ENCODE peak calls at places on chromosome 10, in six cellular contexts. One of them, this sample, is unnamed.

GRCh38 chr10:52740913-52741675 is 31.5 kb downstream of the MBL2 start:
- DNase-seq in IMR-90: peak
- DNase-seq in H9: peak
- DNase-seq in trophoblast cell: peak
- DNase-seq in mesenchymal stem cell: peak
- DNase-seq in H1: peak
- DNase-seq in this sample: peak

GRCh38 chr10:132384618-132385510 is 12.1 kb upstream of the PWWP2B start:
- DNase-seq in mesenchymal stem cell: no peak
- DNase-seq in H9: no peak
- DNase-seq in H1: no peak
- DNase-seq in trophoblast cell: no peak
- DNase-seq in IMR-90: no peak
- DNase-seq in this sample: no peak

GRCh38 chr10:130242483-130242882 is 106.3 kb downstream of the GLRX3 start:
- DNase-seq in IMR-90: no peak
- DNase-seq in H1: no peak
- DNase-seq in trophoblast cell: no peak
- DNase-seq in mesenchymal stem cell: no peak
- DNase-seq in H9: no peak
- DNase-seq in this sample: no peak

GRCh38 chr10:79056736-79057391 is 11.9 kb upstream of the ZMIZ1 start:
- DNase-seq in mesenchymal stem cell: no peak
- DNase-seq in trophoblast cell: no peak
- DNase-seq in H1: no peak
- DNase-seq in H9: no peak
- DNase-seq in IMR-90: no peak
- DNase-seq in this sample: no peak

GRCh38 chr10:17652585-17652984 is 8.6 kb downstream of the STAM start:
- DNase-seq in IMR-90: peak
- DNase-seq in H9: no peak
- DNase-seq in mesenchymal stem cell: no peak
- DNase-seq in H1: no peak
- DNase-seq in trophoblast cell: no peak
- DNase-seq in this sample: no peak

GRCh38 chr10:88113232-88113631 is 249.8 kb downstream of the PTEN start:
- DNase-seq in trophoblast cell: no peak
- DNase-seq in H9: no peak
- DNase-seq in mesenchymal stem cell: no peak
- DNase-seq in IMR-90: no peak
- DNase-seq in H1: no peak
- DNase-seq in this sample: no peak

GRCh38 chr10:27558612-27559020 is 54.5 kb downstream of the RAB18 start:
- DNase-seq in IMR-90: peak
- DNase-seq in H9: peak
- DNase-seq in trophoblast cell: peak
- DNase-seq in H1: peak
- DNase-seq in mesenchymal stem cell: peak
- DNase-seq in this sample: peak

GRCh38 chr10:97025613-97026242 is 160.0 kb downstream of the SLIT1 start:
- DNase-seq in H1: peak
- DNase-seq in IMR-90: peak
- DNase-seq in mesenchymal stem cell: peak
- DNase-seq in H9: peak
- DNase-seq in trophoblast cell: peak
- DNase-seq in this sample: peak

GRCh38 chr10:122561792-122562191 is 1.2 kb downstream of the DMBT1 start:
- DNase-seq in trophoblast cell: no peak
- DNase-seq in H9: no peak
- DNase-seq in IMR-90: no peak
- DNase-seq in mesenchymal stem cell: no peak
- DNase-seq in H1: no peak
- DNase-seq in this sample: no peak

GRCh38 chr10:79026341-79026761 is 42.4 kb upstream of the ZMIZ1 start:
- DNase-seq in IMR-90: no peak
- DNase-seq in H1: no peak
- DNase-seq in mesenchymal stem cell: no peak
- DNase-seq in trophoblast cell: no peak
- DNase-seq in H9: no peak
- DNase-seq in this sample: no peak

GRCh38 chr10:113007343-113007771 is 57.3 kb downstream of the TCF7L2 start:
- DNase-seq in IMR-90: no peak
- DNase-seq in trophoblast cell: peak
- DNase-seq in H1: no peak
- DNase-seq in H9: no peak
- DNase-seq in mesenchymal stem cell: no peak
- DNase-seq in this sample: no peak

GRCh38 chr10:81866753-81867152 is 8.2 kb upstream of the NRG3 start:
- DNase-seq in trophoblast cell: no peak
- DNase-seq in IMR-90: no peak
- DNase-seq in mesenchymal stem cell: peak
- DNase-seq in H1: no peak
- DNase-seq in H9: no peak
- DNase-seq in this sample: no peak

GRCh38 chr10:46294641-46295230 is 7.9 kb downstream of the ANTXRL start:
- DNase-seq in IMR-90: no peak
- DNase-seq in trophoblast cell: no peak
- DNase-seq in H1: no peak
- DNase-seq in H9: peak
- DNase-seq in mesenchymal stem cell: no peak
- DNase-seq in this sample: no peak

GRCh38 chr10:30759423-30759822 is 129.9 kb upstream of the LYZL2 start:
- DNase-seq in H9: no peak
- DNase-seq in IMR-90: peak
- DNase-seq in H1: no peak
- DNase-seq in trophoblast cell: no peak
- DNase-seq in mesenchymal stem cell: peak
- DNase-seq in this sample: no peak

GRCh38 chr10:17290226-17290625 is 62.2 kb downstream of the VIM start:
- DNase-seq in IMR-90: peak
- DNase-seq in H1: no peak
- DNase-seq in trophoblast cell: peak
- DNase-seq in H9: no peak
- DNase-seq in mesenchymal stem cell: no peak
- DNase-seq in this sample: no peak

GRCh38 chr10:76281704-76282103 is 850.3 kb downstream of the LRMDA start:
- DNase-seq in H9: no peak
- DNase-seq in mesenchymal stem cell: no peak
- DNase-seq in IMR-90: no peak
- DNase-seq in trophoblast cell: no peak
- DNase-seq in H1: no peak
- DNase-seq in this sample: no peak

GRCh38 chr10:27252267-27253000 is 11.8 kb upstream of the ACBD5 start:
- DNase-seq in H9: peak
- DNase-seq in trophoblast cell: peak
- DNase-seq in H1: peak
- DNase-seq in mesenchymal stem cell: peak
- DNase-seq in IMR-90: peak
- DNase-seq in this sample: no peak

GRCh38 chr10:30686706-30687105 is 57.2 kb upstream of the LYZL2 start:
- DNase-seq in mesenchymal stem cell: no peak
- DNase-seq in H1: no peak
- DNase-seq in IMR-90: no peak
- DNase-seq in H9: no peak
- DNase-seq in trophoblast cell: no peak
- DNase-seq in this sample: no peak

GRCh38 chr10:75400769-75401568 is 595 bp downstream of the ZNF503 start:
- DNase-seq in mesenchymal stem cell: peak
- DNase-seq in IMR-90: peak
- DNase-seq in trophoblast cell: no peak
- DNase-seq in H9: peak
- DNase-seq in H1: peak
- DNase-seq in this sample: peak

GRCh38 chr10:118957966-118958365 is 71.5 kb upstream of the NANOS1 start:
- DNase-seq in H9: peak
- DNase-seq in H1: peak
- DNase-seq in IMR-90: no peak
- DNase-seq in mesenchymal stem cell: no peak
- DNase-seq in trophoblast cell: no peak
- DNase-seq in this sample: no peak

GRCh38 chr10:48523212-48523819 is 81.6 kb downstream of the ARHGAP22 start:
- DNase-seq in trophoblast cell: peak
- DNase-seq in H1: no peak
- DNase-seq in mesenchymal stem cell: peak
- DNase-seq in IMR-90: peak
- DNase-seq in H9: peak
- DNase-seq in this sample: peak

GRCh38 chr10:90421874-90422273 is 436.0 kb downstream of the HTR7 start:
- DNase-seq in H9: no peak
- DNase-seq in H1: no peak
- DNase-seq in trophoblast cell: no peak
- DNase-seq in IMR-90: no peak
- DNase-seq in mesenchymal stem cell: no peak
- DNase-seq in this sample: no peak
- H3K14ac ChIP-seq in H9: no peak
- H3K14ac ChIP-seq in H1: no peak
- H3K14ac ChIP-seq in trophoblast cell: no peak
- H3K14ac ChIP-seq in IMR-90: no peak
- H3K14ac ChIP-seq in mesenchymal stem cell: no peak
- H3K14ac ChIP-seq in this sample: no peak

GRCh38 chr10:114623661-114624294 is 34.3 kb downstream of the ABLIM1 start:
- DNase-seq in mesenchymal stem cell: peak
- DNase-seq in H1: no peak
- DNase-seq in trophoblast cell: peak
- DNase-seq in H9: no peak
- DNase-seq in IMR-90: peak
- DNase-seq in this sample: no peak

GRCh38 chr10:114624422-114624821 is 33.7 kb downstream of the ABLIM1 start:
- DNase-seq in IMR-90: no peak
- DNase-seq in mesenchymal stem cell: no peak
- DNase-seq in trophoblast cell: no peak
- DNase-seq in H1: no peak
- DNase-seq in H9: no peak
- DNase-seq in this sample: no peak

GRCh38 chr10:114626841-114627240 is 31.2 kb downstream of the ABLIM1 start:
- DNase-seq in IMR-90: peak
- DNase-seq in H9: no peak
- DNase-seq in mesenchymal stem cell: no peak
- DNase-seq in trophoblast cell: peak
- DNase-seq in H1: no peak
- DNase-seq in this sample: no peak

GRCh38 chr10:114623155-114623554 is 34.9 kb downstream of the ABLIM1 start:
- DNase-seq in H9: no peak
- DNase-seq in IMR-90: no peak
- DNase-seq in H1: no peak
- DNase-seq in trophoblast cell: no peak
- DNase-seq in mesenchymal stem cell: no peak
- DNase-seq in this sample: no peak

GRCh38 chr10:114624941-114625780 is 32.9 kb downstream of the ABLIM1 start:
- DNase-seq in H9: no peak
- DNase-seq in IMR-90: peak
- DNase-seq in trophoblast cell: peak
- DNase-seq in mesenchymal stem cell: peak
- DNase-seq in H1: no peak
- DNase-seq in this sample: no peak
- H3K9ac ChIP-seq in H9: no peak
- H3K9ac ChIP-seq in IMR-90: no peak
- H3K9ac ChIP-seq in trophoblast cell: no peak
- H3K9ac ChIP-seq in mesenchymal stem cell: no peak
- H3K9ac ChIP-seq in H1: no peak
- H3K9ac ChIP-seq in this sample: no peak

GRCh38 chr10:71715860-71716259 is 3.7 kb downstream of the C10orf105 start:
- DNase-seq in IMR-90: no peak
- DNase-seq in mesenchymal stem cell: no peak
- DNase-seq in H9: no peak
- DNase-seq in trophoblast cell: no peak
- DNase-seq in H1: no peak
- DNase-seq in this sample: no peak
- H3K14ac ChIP-seq in IMR-90: no peak
- H3K14ac ChIP-seq in mesenchymal stem cell: no peak
- H3K14ac ChIP-seq in H9: no peak
- H3K14ac ChIP-seq in trophoblast cell: no peak
- H3K14ac ChIP-seq in H1: no peak
- H3K14ac ChIP-seq in this sample: peak

GRCh38 chr10:77971804-77972144 is 45.2 kb upstream of the DLG5 start:
- DNase-seq in mesenchymal stem cell: no peak
- DNase-seq in H1: no peak
- DNase-seq in trophoblast cell: no peak
- DNase-seq in H9: no peak
- DNase-seq in IMR-90: no peak
- DNase-seq in this sample: no peak
- H3K9ac ChIP-seq in mesenchymal stem cell: peak
- H3K9ac ChIP-seq in H1: no peak
- H3K9ac ChIP-seq in trophoblast cell: no peak
- H3K9ac ChIP-seq in H9: no peak
- H3K9ac ChIP-seq in IMR-90: no peak
- H3K9ac ChIP-seq in this sample: no peak

DNA sequence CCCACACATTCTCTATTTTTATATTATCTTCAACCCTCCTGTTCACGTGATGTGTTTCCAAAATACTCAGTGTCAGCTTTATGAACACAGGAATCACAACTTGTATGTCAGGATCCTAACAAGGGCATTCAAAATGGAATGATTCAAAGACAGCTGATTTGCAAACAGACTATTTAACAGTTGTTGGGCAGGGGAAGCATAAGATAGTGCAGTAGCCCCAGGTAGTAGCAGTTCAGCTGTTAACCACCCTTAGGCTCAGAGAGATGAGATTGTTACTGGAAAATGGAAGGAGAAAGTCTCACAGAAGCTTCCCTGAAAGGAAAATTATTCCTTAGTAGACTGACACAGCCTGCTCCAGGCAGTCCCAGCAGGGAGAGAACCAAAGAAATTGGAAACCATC is 15.5 kb upstream of the LIPA start:
- DNase-seq in IMR-90: no peak
- DNase-seq in H9: no peak
- DNase-seq in H1: no peak
- DNase-seq in mesenchymal stem cell: no peak
- DNase-seq in trophoblast cell: no peak
- DNase-seq in this sample: no peak
- H3K14ac ChIP-seq in IMR-90: no peak
- H3K14ac ChIP-seq in H9: no peak
- H3K14ac ChIP-seq in H1: no peak
- H3K14ac ChIP-seq in mesenchymal stem cell: no peak
- H3K14ac ChIP-seq in trophoblast cell: no peak
- H3K14ac ChIP-seq in this sample: no peak

GRCh38 chr10:12351447-12351846 is 2.1 kb downstream of the CAMK1D start:
- DNase-seq in trophoblast cell: no peak
- DNase-seq in H1: no peak
- DNase-seq in H9: no peak
- DNase-seq in mesenchymal stem cell: no peak
- DNase-seq in IMR-90: no peak
- DNase-seq in this sample: no peak
- H3K9ac ChIP-seq in trophoblast cell: no peak
- H3K9ac ChIP-seq in H1: no peak
- H3K9ac ChIP-seq in H9: no peak
- H3K9ac ChIP-seq in mesenchymal stem cell: peak
- H3K9ac ChIP-seq in IMR-90: no peak
- H3K9ac ChIP-seq in this sample: no peak

DNA sequence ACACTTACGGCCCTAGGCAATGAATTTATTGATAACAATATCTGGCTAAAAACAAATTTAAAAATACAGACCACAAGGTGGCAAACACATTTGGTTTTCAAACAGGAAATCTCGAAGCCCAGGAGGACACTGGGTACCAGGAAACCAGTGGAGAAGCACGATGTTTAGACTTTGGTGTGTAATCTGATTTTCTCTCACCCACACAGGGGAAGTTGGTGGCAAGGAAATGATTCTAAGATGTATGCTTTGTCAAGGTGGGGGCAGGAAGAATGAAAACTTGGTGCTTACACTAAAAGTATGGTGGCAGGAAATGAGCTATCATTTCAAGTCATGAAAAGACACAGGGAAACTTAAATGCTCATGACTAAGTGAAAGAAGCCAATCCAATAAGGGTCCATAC is 113.2 kb upstream of the ANKRD1 start:
- DNase-seq in trophoblast cell: no peak
- DNase-seq in IMR-90: no peak
- DNase-seq in mesenchymal stem cell: no peak
- DNase-seq in H1: no peak
- DNase-seq in H9: no peak
- DNase-seq in this sample: no peak
- H3K14ac ChIP-seq in trophoblast cell: no peak
- H3K14ac ChIP-seq in IMR-90: no peak
- H3K14ac ChIP-seq in mesenchymal stem cell: no peak
- H3K14ac ChIP-seq in H1: no peak
- H3K14ac ChIP-seq in H9: no peak
- H3K14ac ChIP-seq in this sample: no peak

This sample was measured in neuronal stem cell.